ENCODE peak calls at places on chromosomes 13 and 19, in six cellular contexts. One of them, this sample, is unnamed.

GRCh38 chr13:99614465-99614885 is 113.2 kb downstream of the TM9SF2 start:
- DNase-seq in H9: peak; percentile 62
- DNase-seq in IMR-90: no peak
- DNase-seq in H1: no peak
- DNase-seq in mesenchymal stem cell: no peak
- DNase-seq in neuronal stem cell: no peak
- DNase-seq in this sample: no peak

GRCh38 chr13:31328549-31329229 is 128.9 kb downstream of the B3GLCT start:
- DNase-seq in H9: no peak
- DNase-seq in IMR-90: peak; percentile 14
- DNase-seq in H1: no peak
- DNase-seq in mesenchymal stem cell: no peak
- DNase-seq in neuronal stem cell: no peak
- DNase-seq in this sample: no peak

GRCh38 chr13:60258349-60258748 is 94.6 kb upstream of the DIAPH3 start:
- DNase-seq in H9: peak; percentile 56
- DNase-seq in IMR-90: no peak
- DNase-seq in H1: no peak
- DNase-seq in mesenchymal stem cell: no peak
- DNase-seq in neuronal stem cell: no peak
- DNase-seq in this sample: no peak

GRCh38 chr13:72149701-72150100 is 282.7 kb upstream of the DACH1 start:
- DNase-seq in H9: no peak
- DNase-seq in IMR-90: no peak
- DNase-seq in H1: no peak
- DNase-seq in mesenchymal stem cell: no peak
- DNase-seq in neuronal stem cell: no peak
- DNase-seq in this sample: no peak

GRCh38 chr19:18439910-18440237 is 1.9 kb upstream of the ISYNA1 start:
- DNase-seq in H9: no peak
- DNase-seq in IMR-90: no peak
- DNase-seq in H1: no peak
- DNase-seq in mesenchymal stem cell: no peak
- DNase-seq in neuronal stem cell: no peak
- DNase-seq in this sample: no peak

GRCh38 chr13:50529154-50529882 is 314.2 kb downstream of the DLEU7 start:
- DNase-seq in H9: peak; percentile 67
- DNase-seq in IMR-90: peak; percentile 89
- DNase-seq in H1: no peak
- DNase-seq in mesenchymal stem cell: peak; percentile 52
- DNase-seq in neuronal stem cell: no peak
- DNase-seq in this sample: peak; percentile 74

GRCh38 chr19:18905520-18906236 is 9.7 kb upstream of the CERS1 start:
- DNase-seq in H9: no peak
- DNase-seq in IMR-90: no peak
- DNase-seq in H1: no peak
- DNase-seq in mesenchymal stem cell: no peak
- DNase-seq in neuronal stem cell: no peak
- DNase-seq in this sample: no peak

GRCh38 chr13:47829684-47830083 is 171.4 kb downstream of the SUCLA2 start:
- DNase-seq in H9: no peak
- DNase-seq in IMR-90: peak; percentile 21
- DNase-seq in H1: no peak
- DNase-seq in mesenchymal stem cell: peak; percentile 60
- DNase-seq in neuronal stem cell: no peak
- DNase-seq in this sample: no peak

GRCh38 chr19:55546822-55547614 is 1.7 kb upstream of the SBK3 start:
- DNase-seq in H9: no peak
- DNase-seq in IMR-90: peak; percentile 84
- DNase-seq in H1: no peak
- DNase-seq in mesenchymal stem cell: peak; percentile 46
- DNase-seq in neuronal stem cell: no peak
- DNase-seq in this sample: no peak

GRCh38 chr19:34925278-34925855 is 1.3 kb upstream of the ZNF30 start:
- DNase-seq in H9: no peak
- DNase-seq in IMR-90: no peak
- DNase-seq in H1: no peak
- DNase-seq in mesenchymal stem cell: no peak
- DNase-seq in neuronal stem cell: no peak
- DNase-seq in this sample: no peak

GRCh38 chr13:76638882-76639281 is 247.3 kb downstream of the KCTD12 start:
- DNase-seq in H9: no peak
- DNase-seq in IMR-90: peak; percentile 8
- DNase-seq in H1: no peak
- DNase-seq in mesenchymal stem cell: no peak
- DNase-seq in neuronal stem cell: no peak
- DNase-seq in this sample: no peak

GRCh38 chr13:108195146-108195545 is 20.2 kb downstream of the LIG4 start:
- DNase-seq in H9: no peak
- DNase-seq in IMR-90: peak; percentile 30
- DNase-seq in H1: no peak
- DNase-seq in mesenchymal stem cell: peak; percentile 12
- DNase-seq in neuronal stem cell: no peak
- DNase-seq in this sample: no peak

GRCh38 chr13:67281476-67281875 is 51.3 kb upstream of the PCDH9 start:
- DNase-seq in H9: no peak
- DNase-seq in IMR-90: no peak
- DNase-seq in H1: no peak
- DNase-seq in mesenchymal stem cell: no peak
- DNase-seq in neuronal stem cell: no peak
- DNase-seq in this sample: no peak

GRCh38 chr19:4795400-4795799 is 3.9 kb downstream of the FEM1A start:
- DNase-seq in H9: no peak
- DNase-seq in IMR-90: peak; percentile 22
- DNase-seq in H1: no peak
- DNase-seq in mesenchymal stem cell: no peak
- DNase-seq in neuronal stem cell: no peak
- DNase-seq in this sample: no peak

GRCh38 chr19:44672226-44672625 is 944 bp downstream of the CEACAM19 start:
- DNase-seq in H9: no peak
- DNase-seq in IMR-90: no peak
- DNase-seq in H1: no peak
- DNase-seq in mesenchymal stem cell: no peak
- DNase-seq in neuronal stem cell: no peak
- DNase-seq in this sample: no peak

GRCh38 chr19:3405261-3405653 is 38.9 kb downstream of the NFIC start:
- DNase-seq in H9: no peak
- DNase-seq in IMR-90: no peak
- DNase-seq in H1: no peak
- DNase-seq in mesenchymal stem cell: no peak
- DNase-seq in neuronal stem cell: no peak
- DNase-seq in this sample: no peak

GRCh38 chr19:29610574-29611271 is 4.6 kb downstream of the POP4 start:
- DNase-seq in H9: peak; percentile 95
- DNase-seq in IMR-90: peak; percentile 77
- DNase-seq in H1: peak; percentile 82
- DNase-seq in mesenchymal stem cell: peak; percentile 83
- DNase-seq in neuronal stem cell: peak; percentile 77
- DNase-seq in this sample: peak; percentile 74

GRCh38 chr13:110306960-110307696 is at the start of the genes COL4A1 and COL4A2:
- DNase-seq in H9: peak; percentile 72
- DNase-seq in IMR-90: peak; percentile 77
- DNase-seq in H1: no peak
- DNase-seq in mesenchymal stem cell: peak; percentile 84
- DNase-seq in neuronal stem cell: peak; percentile 77
- DNase-seq in this sample: peak; percentile 69

GRCh38 chr13:99288069-99288468 is 19.1 kb downstream of the GPR183 start:
- DNase-seq in H9: no peak
- DNase-seq in IMR-90: no peak
- DNase-seq in H1: no peak
- DNase-seq in mesenchymal stem cell: no peak
- DNase-seq in neuronal stem cell: no peak
- DNase-seq in this sample: no peak

GRCh38 chr13:87107626-87108025 is 563.5 kb upstream of the SLITRK5 start:
- DNase-seq in H9: no peak
- DNase-seq in IMR-90: peak; percentile 26
- DNase-seq in H1: no peak
- DNase-seq in mesenchymal stem cell: no peak
- DNase-seq in neuronal stem cell: no peak
- DNase-seq in this sample: no peak

GRCh38 chr19:17125728-17126677 is 50.4 kb downstream of the MYO9B start:
- DNase-seq in H9: no peak
- DNase-seq in IMR-90: peak; percentile 25
- DNase-seq in H1: no peak
- DNase-seq in mesenchymal stem cell: peak; percentile 33
- DNase-seq in neuronal stem cell: no peak
- DNase-seq in this sample: peak; percentile 76

DNA sequence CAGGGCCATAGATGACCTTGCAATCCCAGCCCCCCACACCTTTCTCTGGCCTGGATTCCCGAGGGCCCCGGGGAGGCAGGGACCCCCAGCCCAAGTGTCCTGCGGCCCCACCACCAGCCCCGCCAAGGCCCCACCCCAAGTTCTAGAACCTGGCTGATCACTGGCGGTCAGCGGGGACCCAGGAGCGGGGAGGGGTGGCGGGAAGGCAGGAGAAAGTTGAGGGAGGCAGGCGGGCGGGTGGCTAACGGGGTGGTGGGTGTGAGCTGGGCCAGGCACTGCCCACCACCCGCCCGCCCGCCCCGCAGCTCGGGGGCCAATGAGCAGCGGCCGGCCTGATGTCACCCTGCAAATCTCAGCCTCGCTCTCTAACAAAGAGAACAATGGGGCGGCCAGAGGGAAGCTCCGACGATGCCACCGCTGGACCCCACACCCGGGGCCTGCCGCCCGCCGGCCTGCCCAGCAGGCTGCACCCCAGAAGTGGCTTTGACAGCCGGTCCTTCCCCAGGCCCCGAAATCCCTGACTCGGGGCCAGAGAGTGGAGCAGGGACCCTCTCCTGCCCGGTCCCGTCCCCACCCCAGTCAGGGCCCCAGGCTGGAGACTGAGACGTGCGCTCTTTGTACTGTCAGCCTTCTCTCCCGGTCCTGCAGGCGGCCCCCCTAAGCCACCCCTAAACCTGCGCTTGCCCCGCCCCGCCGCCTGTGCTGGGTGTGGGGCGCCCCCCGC is 1.6 kb downstream of the MEX3D start:
- DNase-seq in H9: peak; percentile 90
- DNase-seq in IMR-90: peak; percentile 77
- DNase-seq in H1: peak; percentile 39
- DNase-seq in mesenchymal stem cell: peak; percentile 87
- DNase-seq in neuronal stem cell: peak; percentile 84
- DNase-seq in this sample: no peak
- H4K8ac ChIP-seq in H9: no peak overlapping the region
- H4K8ac ChIP-seq in IMR-90: no peak overlapping the region
- H4K8ac ChIP-seq in H1: peak overlapping the region; percentile 93
- H4K8ac ChIP-seq in mesenchymal stem cell: peak overlapping the region; percentile 79
- H4K8ac ChIP-seq in neuronal stem cell: peak overlapping the region; percentile 65
- H4K8ac ChIP-seq in this sample: peak overlapping the region; percentile 96

DNA sequence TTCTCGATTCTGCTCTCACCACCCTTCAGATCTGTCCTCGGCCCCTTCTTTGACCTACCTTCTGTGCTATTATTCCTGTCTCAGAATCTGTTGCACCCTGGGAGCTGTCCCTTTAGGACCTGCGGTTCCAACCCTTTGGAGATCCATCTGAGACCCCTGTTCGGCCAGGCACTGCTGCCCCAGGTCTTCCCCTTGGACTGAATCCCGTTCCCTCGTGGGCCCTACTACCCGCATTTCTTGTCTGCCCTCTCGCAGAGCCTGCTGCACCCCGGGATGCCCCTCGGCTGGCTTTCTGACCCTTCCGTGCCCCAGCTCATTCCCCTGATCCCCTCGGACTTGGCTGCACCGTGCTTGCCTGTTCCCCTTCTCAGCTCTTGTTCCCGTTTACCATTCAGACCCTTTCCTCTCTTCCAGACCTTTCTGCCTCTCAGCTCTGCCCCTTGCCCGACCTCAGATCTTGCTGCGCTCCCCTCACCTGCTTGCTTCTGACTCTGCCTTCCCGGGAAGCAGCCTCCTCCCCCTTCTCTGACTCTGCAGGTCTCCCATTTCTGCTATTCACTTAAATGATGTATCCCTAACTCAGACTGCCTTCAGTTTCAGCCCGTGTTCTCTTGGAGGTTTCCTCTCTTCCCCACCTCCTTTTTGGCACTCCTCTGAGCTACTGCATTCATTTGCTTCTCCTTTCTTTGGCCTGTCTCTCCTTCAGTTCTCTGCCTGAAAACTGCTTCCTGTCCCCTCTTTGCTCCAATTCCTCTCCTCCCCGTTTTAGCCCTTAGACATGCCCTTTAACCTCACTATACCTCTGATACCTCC is 1.1 kb downstream of the ARHGAP35 start:
- DNase-seq in H9: no peak
- DNase-seq in IMR-90: no peak
- DNase-seq in H1: no peak
- DNase-seq in mesenchymal stem cell: peak; percentile 58
- DNase-seq in neuronal stem cell: no peak
- DNase-seq in this sample: no peak
- H2AK5ac ChIP-seq in H9: no peak overlapping the region
- H2AK5ac ChIP-seq in IMR-90: peak overlapping the region; percentile 18
- H2AK5ac ChIP-seq in H1: peak overlapping the region; percentile 70
- H2AK5ac ChIP-seq in mesenchymal stem cell: no peak overlapping the region
- H2AK5ac ChIP-seq in neuronal stem cell: peak overlapping the region; percentile 88
- H2AK5ac ChIP-seq in this sample: no peak overlapping the region

GRCh38 chr19:434152-434960 is 25.4 kb upstream of the C2CD4C start:
- DNase-seq in H9: no peak
- DNase-seq in IMR-90: no peak
- DNase-seq in H1: no peak
- DNase-seq in mesenchymal stem cell: no peak
- DNase-seq in neuronal stem cell: no peak
- DNase-seq in this sample: no peak

GRCh38 chr19:426725-427445 is 17.9 kb upstream of the C2CD4C start:
- DNase-seq in H9: no peak
- DNase-seq in IMR-90: no peak
- DNase-seq in H1: no peak
- DNase-seq in mesenchymal stem cell: no peak
- DNase-seq in neuronal stem cell: no peak
- DNase-seq in this sample: no peak

GRCh38 chr19:428144-428543 is 19.2 kb upstream of the C2CD4C start:
- DNase-seq in H9: no peak
- DNase-seq in IMR-90: no peak
- DNase-seq in H1: no peak
- DNase-seq in mesenchymal stem cell: no peak
- DNase-seq in neuronal stem cell: no peak
- DNase-seq in this sample: no peak

GRCh38 chr19:435056-435706 is 25.7 kb downstream of the SHC2 start:
- DNase-seq in H9: no peak
- DNase-seq in IMR-90: no peak
- DNase-seq in H1: no peak
- DNase-seq in mesenchymal stem cell: no peak
- DNase-seq in neuronal stem cell: no peak
- DNase-seq in this sample: no peak

DNA sequence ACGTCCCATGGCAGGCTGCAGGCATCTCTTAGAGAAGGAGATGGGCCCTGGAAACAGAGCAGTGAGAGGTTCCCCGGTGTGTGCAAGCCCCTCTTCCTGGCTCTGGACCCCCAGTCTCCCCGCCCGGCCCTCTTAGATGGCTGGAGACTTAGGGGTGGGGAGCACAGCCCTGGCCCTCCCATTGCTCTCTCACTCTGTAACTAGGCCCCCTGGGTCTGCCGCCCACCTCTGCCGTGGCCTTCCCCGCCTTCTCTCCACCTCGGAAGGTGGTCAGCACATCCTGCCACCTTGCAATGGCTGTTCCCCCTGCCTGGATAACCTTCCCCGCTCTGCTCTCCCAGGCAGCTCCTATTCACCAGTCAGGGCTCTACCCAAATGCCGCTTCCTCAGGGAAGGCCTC is 21.8 kb upstream of the C2CD4C start:
- DNase-seq in H9: no peak
- DNase-seq in IMR-90: no peak
- DNase-seq in H1: no peak
- DNase-seq in mesenchymal stem cell: no peak
- DNase-seq in neuronal stem cell: no peak
- DNase-seq in this sample: no peak
- H4K8ac ChIP-seq in H9: no peak overlapping the region
- H4K8ac ChIP-seq in IMR-90: no peak overlapping the region
- H4K8ac ChIP-seq in H1: no peak overlapping the region
- H4K8ac ChIP-seq in mesenchymal stem cell: no peak overlapping the region
- H4K8ac ChIP-seq in neuronal stem cell: no peak overlapping the region
- H4K8ac ChIP-seq in this sample: no peak overlapping the region

GRCh38 chr13:92297971-92298942 is 899.8 kb downstream of the GPC5 start:
- DNase-seq in H9: peak; percentile 43
- DNase-seq in IMR-90: no peak
- DNase-seq in H1: no peak
- DNase-seq in mesenchymal stem cell: no peak
- DNase-seq in neuronal stem cell: no peak
- DNase-seq in this sample: no peak
- H2AK5ac ChIP-seq in H9: no peak overlapping the region
- H2AK5ac ChIP-seq in IMR-90: no peak overlapping the region
- H2AK5ac ChIP-seq in H1: no peak overlapping the region
- H2AK5ac ChIP-seq in mesenchymal stem cell: no peak overlapping the region
- H2AK5ac ChIP-seq in neuronal stem cell: no peak overlapping the region
- H2AK5ac ChIP-seq in this sample: peak overlapping the region; percentile 74

This sample was measured in trophoblast cell.